ENCODE peak calls at places on chromosomes 11 and 22, in six cellular contexts. X is endothelial cell of umbilical vein, J is fibroblast of lung, Q is mammary epithelial cell, I is neural progenitor cell, Z is osteoblast. A is an unnamed sample.

GRCh38 chr22:45087802-45088201 is 75.9 kb upstream of the NUP50 start:
- DNase-seq in X (no peak), J (no peak), Q (no peak), I (no peak), Z (no peak), A (no peak)

GRCh38 chr22:44500623-44501022 is 2.6 kb upstream of the RTL6 start:
- DNase-seq in X (no peak), J (no peak), Q (no peak), I (no peak), Z (no peak), A (no peak)

GRCh38 chr11:3217751-3218482 is 696 bp downstream of the MRGPRG start:
- DNase-seq in X (no peak), J (no peak), Q (no peak), I (no peak), Z (peak; percentile 76), A (no peak)

GRCh38 chr11:118917488-118918127 is 8.1 kb downstream of the BCL9L start:
- DNase-seq in X (no peak), J (peak; percentile 95), Q (peak; percentile 94), I (no peak), Z (peak; percentile 88), A (no peak)

GRCh38 chr11:47917643-47918369 is 62.6 kb upstream of the PTPRJ start:
- DNase-seq in X (peak; percentile 82), J (peak; percentile 99), Q (no peak), I (no peak), Z (no peak), A (no peak)

GRCh38 chr11:110065189-110065588 is 28.0 kb upstream of the ZC3H12C start:
- DNase-seq in X (no peak), J (no peak), Q (peak; percentile 74), I (no peak), Z (no peak), A (no peak)

GRCh38 chr22:42757475-42757874 is 36.8 kb upstream of the A4GALT start:
- DNase-seq in X (no peak), J (peak; percentile 34), Q (no peak), I (peak; percentile 55), Z (no peak), A (no peak)

GRCh38 chr11:69674267-69674885 is 777 bp downstream of the LTO1 start:
- DNase-seq in X (peak; percentile 56), J (peak; percentile 86), Q (peak; percentile 70), I (peak; percentile 41), Z (peak; percentile 97), A (no peak)

GRCh38 chr11:126138636-126139540 is 72.6 kb downstream of the RPUSD4 start:
- DNase-seq in X (no peak), J (no peak), Q (no peak), I (no peak), Z (no peak), A (no peak)

GRCh38 chr11:66172146-66172545 is 96.3 kb upstream of the RAB1B start:
- DNase-seq in X (no peak), J (peak; percentile 29), Q (peak; percentile 58), I (no peak), Z (peak; percentile 90), A (no peak)

GRCh38 chr11:34632105-34632780 is 11.3 kb downstream of the EHF start:
- DNase-seq in X (no peak), J (no peak), Q (no peak), I (peak; percentile 39), Z (peak; percentile 86), A (no peak)

GRCh38 chr11:47389577-47390072 is 11.3 kb upstream of the SPI1 start:
- DNase-seq in X (no peak), J (no peak), Q (no peak), I (no peak), Z (peak; percentile 66), A (no peak)

GRCh38 chr11:66418168-66418985 is 2.5 kb upstream of the NPAS4 start:
- DNase-seq in X (peak; percentile 46), J (peak; percentile 94), Q (peak; percentile 76), I (peak; percentile 95), Z (peak; percentile 99), A (no peak)

GRCh38 chr22:22825213-22825593 is 62.4 kb upstream of the IGLL5 start:
- DNase-seq in X (no peak), J (no peak), Q (no peak), I (no peak), Z (no peak), A (no peak)

GRCh38 chr11:74012072-74012809 is 3.4 kb upstream of the UCP3 start:
- DNase-seq in X (no peak), J (no peak), Q (no peak), I (no peak), Z (no peak), A (no peak)

DNA sequence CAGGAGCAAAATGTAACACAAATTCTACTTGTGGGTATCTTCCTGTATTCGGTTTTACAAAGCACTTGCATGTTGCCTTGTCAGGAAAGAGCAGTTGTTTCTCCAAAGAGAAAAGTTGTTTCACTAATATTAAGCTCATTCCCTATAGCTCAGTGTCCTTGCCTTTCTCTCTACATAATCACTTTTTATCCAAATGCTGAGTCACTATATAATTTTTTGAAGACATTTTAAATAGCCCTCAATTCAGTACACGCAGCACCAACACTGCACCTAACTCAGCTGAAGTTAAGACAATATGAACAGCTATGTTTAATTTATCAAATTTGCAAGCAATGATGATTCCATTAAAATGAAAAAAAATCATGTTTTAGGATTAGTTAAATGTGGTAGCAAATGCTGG is 14.5 kb upstream of the MRTFA start:
- DNase-seq in X (no peak), J (no peak), Q (no peak), I (no peak), Z (no peak), A (no peak)
- H2AFZ ChIP-seq in X (peak overlapping the region; percentile 73), J (no peak overlapping the region), Q (peak overlapping the region; percentile 86), I (peak overlapping the region; percentile 89), Z (peak overlapping the region; percentile 86), A (no peak overlapping the region)

DNA sequence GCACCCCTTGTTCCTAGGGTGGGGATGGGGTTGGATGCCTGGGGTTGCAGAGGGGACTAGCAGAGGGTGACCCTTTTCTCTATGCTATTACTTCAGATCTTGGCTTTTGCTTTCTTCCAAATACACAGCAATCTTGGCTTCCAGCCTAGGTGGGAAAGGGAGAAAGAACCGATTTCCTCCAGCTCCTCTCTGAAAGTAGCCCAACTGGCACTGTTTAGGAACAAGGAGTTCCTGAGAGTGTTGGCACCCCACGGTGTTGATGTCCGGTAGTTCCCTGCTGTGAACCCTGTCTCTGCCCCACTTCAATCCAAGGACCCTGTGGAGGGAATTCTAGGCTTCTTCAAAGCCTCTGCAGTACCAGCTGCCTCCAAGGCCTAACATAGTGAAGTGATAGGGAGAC is 1.1 kb upstream of the SLC3A2 start:
- DNase-seq in X (peak; percentile 43), J (peak; percentile 39), Q (no peak), I (no peak), Z (peak; percentile 45), A (no peak)
- H2AFZ ChIP-seq in X (no peak overlapping the region), J (peak overlapping the region; percentile 37), Q (peak overlapping the region; percentile 18), I (no peak overlapping the region), Z (peak overlapping the region; percentile 72), A (no peak overlapping the region)

GRCh38 chr22:36659762-36660509 is 43.6 kb downstream of the CACNG2 start:
- DNase-seq in X (peak; percentile 79), J (peak; percentile 81), Q (peak; percentile 88), I (no peak), Z (peak; percentile 96), A (peak; percentile 78)

GRCh38 chr22:36660931-36661330 is 42.6 kb downstream of the CACNG2 start:
- DNase-seq in X (no peak), J (no peak), Q (no peak), I (no peak), Z (no peak), A (no peak)

GRCh38 chr22:36658900-36659299 is 44.7 kb downstream of the CACNG2 start:
- DNase-seq in X (no peak), J (no peak), Q (peak; percentile 32), I (no peak), Z (no peak), A (no peak)

GRCh38 chr22:36662981-36663380 is 40.6 kb downstream of the CACNG2 start:
- DNase-seq in X (no peak), J (no peak), Q (no peak), I (no peak), Z (no peak), A (no peak)

DNA sequence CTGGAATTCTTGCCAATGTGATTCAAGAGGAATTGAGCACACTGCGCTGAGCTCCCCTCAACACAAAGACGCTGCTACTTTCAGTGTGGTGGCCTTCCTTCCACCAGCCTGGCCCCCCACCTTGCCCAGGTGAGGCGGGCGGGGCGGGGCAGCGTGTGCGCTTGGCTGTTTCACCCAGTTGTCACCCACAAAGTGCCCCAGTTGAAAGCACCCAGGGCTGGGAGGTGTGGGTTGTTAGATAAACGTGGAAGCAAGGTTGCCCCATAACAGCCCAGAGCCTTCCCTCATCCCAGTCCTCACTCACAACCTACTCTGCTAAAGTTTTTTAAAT is 43.1 kb downstream of the CACNG2 start:
- DNase-seq in X (no peak), J (no peak), Q (peak; percentile 7), I (no peak), Z (no peak), A (no peak)
- H2AFZ ChIP-seq in X (no peak overlapping the region), J (no peak overlapping the region), Q (peak overlapping the region; percentile 4), I (no peak overlapping the region), Z (peak overlapping the region; percentile 42), A (no peak overlapping the region)

DNA sequence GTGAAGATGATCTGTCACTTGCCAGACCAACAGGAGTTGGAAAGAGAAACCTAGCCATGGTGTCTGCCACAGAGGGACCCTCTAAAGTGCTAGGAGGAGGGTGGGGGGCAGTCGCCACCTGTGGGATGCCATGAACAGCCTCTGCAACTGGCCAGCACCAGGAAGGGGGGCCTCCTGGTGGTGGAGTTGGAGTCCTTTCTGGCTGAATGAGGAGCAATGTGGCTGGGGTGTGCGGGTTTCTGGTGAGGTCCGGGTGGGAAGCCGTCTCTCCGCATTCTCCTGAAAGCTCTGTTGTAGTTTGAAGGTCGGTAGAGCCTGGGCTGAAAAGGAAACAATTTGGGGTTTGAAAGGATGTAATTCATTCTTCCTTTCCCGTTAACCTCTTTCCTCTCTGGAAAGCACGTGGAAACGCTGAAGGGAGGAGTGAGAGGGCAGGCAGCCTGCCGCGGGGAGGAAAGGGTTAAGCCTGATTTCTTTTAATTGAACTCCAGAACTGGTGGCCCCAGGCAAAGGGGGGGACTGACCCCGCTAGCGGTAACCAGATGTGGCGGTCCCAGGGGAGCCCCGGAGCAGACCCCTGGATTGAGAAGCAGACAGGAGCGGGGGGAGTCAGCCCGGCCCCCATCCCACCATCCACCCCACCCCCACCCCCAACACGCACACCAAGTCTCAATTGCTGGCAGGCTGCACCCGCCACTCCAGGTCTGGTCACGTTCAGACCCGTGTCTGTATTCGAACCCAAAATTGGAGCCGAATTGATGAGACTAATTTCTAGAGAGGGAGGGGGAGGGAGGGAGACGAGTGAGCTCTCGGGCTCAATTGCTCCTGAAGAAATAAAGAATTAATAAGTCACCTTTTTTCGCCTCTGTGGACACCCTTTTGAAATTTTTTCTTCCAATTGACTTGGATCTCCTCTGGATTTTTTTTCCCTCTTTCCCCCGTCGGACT is 1.8 kb upstream of the FLI1 start:
- DNase-seq in X (peak; percentile 66), J (no peak), Q (no peak), I (peak; percentile 63), Z (peak; percentile 86), A (no peak)
- H2AFZ ChIP-seq in X (no peak overlapping the region), J (no peak overlapping the region), Q (peak overlapping the region; percentile 93), I (no peak overlapping the region), Z (peak overlapping the region; percentile 89), A (no peak overlapping the region)

GRCh38 chr11:117019871-117020270 is 78.4 kb downstream of the SIK3 start:
- DNase-seq in X (no peak), J (no peak), Q (no peak), I (no peak), Z (no peak), A (no peak)
- H2AFZ ChIP-seq in X (no peak overlapping the region), J (no peak overlapping the region), Q (no peak overlapping the region), I (no peak overlapping the region), Z (no peak overlapping the region), A (no peak overlapping the region)

A was measured in keratinocyte.